ENCODE peak calls at places on chromosomes 2 and 18, in four cellular contexts. P is colonic mucosa, C is heart right ventricle, D is AG09309. B is an unnamed sample.
A peak's percentile ranks its signal among the peaks of the same experiment; 100 is the strongest.

GRCh38 chr18:7871560-7872456 is 304.7 kb downstream of the PTPRM start:
- DNase-seq in C (no peak), P (no peak), D (no peak), B (no peak)

GRCh38 chr2:59015027-59015426 is 773.9 kb upstream of the FANCL start:
- DNase-seq in D (no peak), C (no peak), P (no peak), B (no peak)

GRCh38 chr2:240024766-240025165 is 376 bp downstream of the NDUFA10 start:
- DNase-seq in P (no peak), C (no peak), D (no peak), B (no peak)

GRCh38 chr2:157898591-157898996 is 22.5 kb upstream of the ACVR1 start:
- DNase-seq in C (no peak), P (no peak), D (peak; percentile 52), B (peak; percentile 85)

GRCh38 chr2:126527836-126528490 is 128.0 kb upstream of the GYPC start:
- DNase-seq in D (peak; percentile 4), C (peak; percentile 51), P (peak; percentile 57), B (peak; percentile 6)

GRCh38 chr2:43331428-43331827 is 105.0 kb upstream of the ZFP36L2 start:
- DNase-seq in D (no peak), P (peak; percentile 21), C (no peak), B (no peak)

GRCh38 chr18:26579941-26580618 is 31.7 kb upstream of the KCTD1 start:
- DNase-seq in D (no peak), P (peak; percentile 41), C (no peak), B (no peak)

GRCh38 chr2:206477296-206477695 is 34.0 kb downstream of the ADAM23 start:
- DNase-seq in P (no peak), C (no peak), D (peak; percentile 71), B (no peak)

GRCh38 chr2:103008586-103008985 is 246.8 kb downstream of the TMEM182 start:
- DNase-seq in C (no peak), P (no peak), D (no peak), B (no peak)

GRCh38 chr2:99940963-99941362 is 201.4 kb downstream of the AFF3 start:
- DNase-seq in P (no peak), C (no peak), D (peak; percentile 2), B (no peak)

GRCh38 chr18:2627821-2628276 is 27.7 kb upstream of the SMCHD1 start:
- DNase-seq in D (no peak), C (no peak), P (no peak), B (no peak)

GRCh38 chr2:60070851-60071250 is 482.6 kb downstream of the BCL11A start:
- DNase-seq in C (no peak), D (no peak), P (no peak), B (no peak)

DNA sequence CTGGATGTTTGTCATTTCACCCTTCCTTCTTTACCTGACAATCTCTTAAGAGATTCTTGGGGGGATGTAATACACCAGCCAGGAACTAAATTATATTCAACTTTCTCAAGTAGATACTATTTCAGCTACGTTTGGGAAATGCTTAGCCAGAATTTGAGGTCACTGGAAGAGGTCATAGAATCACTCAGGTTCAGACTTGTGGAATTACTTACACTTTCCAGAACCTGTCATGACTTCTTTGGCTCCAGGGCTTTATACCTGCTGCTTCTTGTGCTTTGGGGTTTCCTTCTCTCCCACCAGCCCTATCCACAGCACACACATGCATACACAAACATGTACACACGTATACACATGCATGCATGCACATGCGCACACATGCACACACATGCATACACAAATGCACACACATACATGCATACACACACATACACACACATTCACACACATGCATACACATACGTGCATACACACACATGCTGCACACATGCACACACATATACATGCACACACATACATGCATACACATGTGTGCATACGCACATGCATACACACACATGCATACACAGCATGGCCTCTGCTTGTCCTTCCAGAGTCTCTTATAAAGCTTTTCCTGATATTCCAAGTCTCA is 23.5 kb upstream of the ANXA4 start:
- DNase-seq in P (no peak), C (no peak), D (no peak), B (no peak)
- H3K4me3 ChIP-seq in P (no peak overlapping the region), C (no peak overlapping the region), D (no peak overlapping the region), B (no peak overlapping the region)

GRCh38 chr2:48754874-48755273 is 650 bp downstream of the LHCGR start:
- DNase-seq in P (no peak), C (no peak), D (no peak), B (no peak)
- H3K4me3 ChIP-seq in P (no peak overlapping the region), C (no peak overlapping the region), D (no peak overlapping the region), B (no peak overlapping the region)

GRCh38 chr2:113123731-113124130 is 3.7 kb upstream of the IL1RN start:
- DNase-seq in P (no peak), C (no peak), D (no peak), B (no peak)
- H3K4me3 ChIP-seq in P (no peak overlapping the region), C (no peak overlapping the region), D (no peak overlapping the region), B (no peak overlapping the region)

GRCh38 chr18:22337311-22337710 is 80.4 kb downstream of the CTAGE1 start:
- DNase-seq in D (no peak), C (no peak), P (no peak), B (no peak)

GRCh38 chr18:22339913-22340312 is 77.8 kb downstream of the CTAGE1 start:
- DNase-seq in C (no peak), P (no peak), D (no peak), B (no peak)

GRCh38 chr18:22335644-22336275 is 82.0 kb downstream of the CTAGE1 start:
- DNase-seq in C (no peak), D (no peak), P (peak; percentile 85), B (no peak)

GRCh38 chr18:22336406-22336805 is 81.3 kb downstream of the CTAGE1 start:
- DNase-seq in D (no peak), P (no peak), C (no peak), B (no peak)

GRCh38 chr18:22337878-22338277 is 79.8 kb downstream of the CTAGE1 start:
- DNase-seq in P (no peak), C (no peak), D (no peak), B (no peak)
- H3K4me3 ChIP-seq in P (no peak overlapping the region), C (no peak overlapping the region), D (no peak overlapping the region), B (no peak overlapping the region)

DNA sequence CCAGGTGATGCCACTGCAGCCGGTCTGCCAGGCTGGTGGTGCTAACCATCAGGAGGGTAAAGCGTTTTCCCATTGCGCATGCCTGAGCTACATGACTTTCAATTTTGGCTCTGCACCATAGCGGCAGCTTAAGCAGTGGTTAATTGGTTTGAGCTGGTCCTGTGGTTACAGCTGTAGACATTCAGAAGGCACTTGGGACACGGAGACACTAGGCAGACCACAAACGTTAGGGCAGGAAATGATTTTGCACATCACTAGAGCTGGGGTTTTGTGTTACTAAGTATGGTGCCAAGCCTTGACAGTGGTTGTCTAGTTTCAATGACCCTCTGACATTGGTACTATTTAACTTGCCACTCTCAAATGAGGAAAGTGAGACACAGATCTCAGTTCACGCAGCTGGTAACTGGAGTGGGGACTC is 28.9 kb upstream of the CNOT11 start:
- DNase-seq in D (peak; percentile 20), C (no peak), P (no peak), B (peak; percentile 63)
- H3K4me3 ChIP-seq in D (no peak overlapping the region), C (no peak overlapping the region), P (no peak overlapping the region), B (no peak overlapping the region)

DNA sequence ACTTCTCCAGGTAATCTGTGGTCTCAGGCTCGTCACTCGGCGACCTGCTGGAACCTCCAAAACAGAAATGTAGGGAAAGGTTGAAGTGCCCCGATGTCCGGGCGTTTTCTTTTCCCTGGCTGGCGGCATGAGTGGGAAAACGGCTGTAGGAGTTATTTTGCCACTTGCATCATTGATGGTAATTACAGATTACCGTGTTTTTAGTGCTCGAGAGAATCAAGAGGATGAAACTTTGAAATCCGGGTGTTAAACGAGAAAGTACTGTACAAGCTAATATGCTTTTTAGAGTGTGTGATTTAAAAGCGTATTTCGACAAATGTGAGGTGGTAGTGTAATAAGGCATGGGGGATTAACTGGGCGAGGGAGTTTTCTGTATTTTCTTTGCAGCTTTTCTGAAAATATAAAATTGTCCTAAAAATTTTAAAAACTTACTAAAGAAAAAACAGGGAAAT is 819 bp downstream of the GRHL1 start:
- DNase-seq in C (no peak), P (no peak), D (no peak), B (no peak)
- H3K4me3 ChIP-seq in C (peak overlapping the region; percentile 72), P (peak overlapping the region; percentile 60), D (peak overlapping the region; percentile 51), B (peak overlapping the region; percentile 49)

GRCh38 chr2:91442246-91442905 is 2750.9 kb downstream of the RPIA start:
- DNase-seq in P (peak; percentile 18), C (peak; percentile 22), D (no peak), B (no peak)
- H3K4me3 ChIP-seq in P (peak overlapping the region; percentile 23), C (peak overlapping the region; percentile 15), D (peak overlapping the region; percentile 38), B (no peak overlapping the region)

DNA sequence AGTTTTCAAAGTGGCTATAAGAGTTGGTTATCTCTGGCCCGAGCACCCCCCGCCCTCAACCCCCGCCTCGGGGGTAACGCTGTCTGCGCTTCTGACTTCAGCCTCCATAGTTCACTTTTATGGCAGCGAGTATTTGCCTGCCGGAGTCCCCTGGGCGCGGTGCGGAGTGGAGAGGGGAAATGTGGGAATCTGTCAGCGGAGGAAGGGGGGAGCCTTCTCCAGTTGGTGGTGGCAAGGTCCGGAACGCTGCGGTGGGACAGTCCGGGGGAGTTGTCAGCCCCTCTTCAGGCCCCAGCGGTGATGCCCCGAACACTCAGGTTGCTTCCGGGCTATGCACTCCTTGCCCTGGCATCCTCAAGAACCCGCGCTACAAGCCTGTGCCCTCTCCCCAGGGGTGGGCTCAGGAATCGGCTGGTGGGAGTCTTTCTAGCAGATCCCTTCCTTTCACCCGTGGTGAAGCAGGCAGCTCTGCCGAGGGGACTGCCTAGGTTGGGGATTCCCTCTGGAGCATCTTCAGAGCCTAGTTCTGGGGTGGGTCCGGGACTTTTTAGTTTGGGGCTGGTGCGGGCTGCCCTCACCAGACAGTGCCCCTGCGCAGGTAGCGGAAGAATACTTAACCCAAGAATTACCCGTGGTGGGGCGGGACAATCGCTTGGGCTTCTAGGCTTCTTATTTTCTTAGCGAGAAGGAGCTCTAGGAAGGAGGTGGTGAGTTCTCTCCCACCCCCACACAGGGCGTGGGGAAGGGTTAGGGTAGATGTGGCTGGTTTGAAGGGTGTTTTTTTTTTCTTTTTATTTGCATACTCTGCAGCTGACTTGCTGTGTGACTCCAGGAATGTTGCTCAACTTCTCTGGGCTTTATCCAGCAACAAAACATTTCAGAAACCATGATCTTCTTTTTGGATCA is 1.6 kb downstream of the ATOH8 start:
- DNase-seq in C (no peak), P (no peak), D (no peak), B (no peak)
- H3K4me3 ChIP-seq in C (peak overlapping the region; percentile 69), P (peak overlapping the region; percentile 62), D (peak overlapping the region; percentile 80), B (peak overlapping the region; percentile 53)

GRCh38 chr2:37348155-37348554 is 3.7 kb downstream of the QPCT start:
- DNase-seq in P (no peak), C (no peak), D (no peak), B (no peak)

GRCh38 chr2:37340637-37341036 is 3.8 kb upstream of the QPCT start:
- DNase-seq in P (no peak), D (no peak), C (no peak), B (no peak)

GRCh38 chr2:37343537-37344434 is 644 bp upstream of the QPCT start:
- DNase-seq in D (peak; percentile 25), C (no peak), P (no peak), B (no peak)

GRCh38 chr2:37342636-37343211 is 1.7 kb upstream of the QPCT start:
- DNase-seq in P (no peak), C (peak; percentile 26), D (no peak), B (no peak)

GRCh38 chr2:37344453-37345361 is at the start of gene QPCT:
- DNase-seq in C (peak; percentile 50), D (no peak), P (peak; percentile 55), B (no peak)
- H3K4me3 ChIP-seq in C (peak within 1 kb of the TSS; percentile 78), D (peak within 1 kb of the TSS; percentile 42), P (peak within 1 kb of the TSS; percentile 61), B (peak within 1 kb of the TSS; percentile 58)